ENCODE peak calls at places on chromosomes 11 and 22, in six cellular contexts. X, V, J, F, A and O are unnamed samples.

GRCh38 chr11:59283311-59283710 is 70.6 kb upstream of the MPEG1 start:
- DNase-seq in A (no peak), V (no peak), F (no peak), X (peak), J (no peak), O (no peak)

GRCh38 chr11:57680552-57680874 is 12.6 kb downstream of the ZDHHC5 start:
- DNase-seq in F (no peak), A (no peak), X (no peak), V (peak), J (no peak), O (no peak)

GRCh38 chr11:57309106-57310059 is 15.4 kb downstream of the TNKS1BP1 start:
- DNase-seq in V (no peak), J (no peak), X (no peak), F (no peak), A (no peak), O (no peak)

GRCh38 chr11:102114032-102114431 is 3.8 kb downstream of the YAP1 start:
- DNase-seq in A (no peak), V (no peak), J (no peak), X (no peak), F (no peak), O (no peak)

GRCh38 chr11:16924826-16925494 is 89.3 kb downstream of the PLEKHA7 start:
- DNase-seq in X (no peak), A (no peak), V (peak), F (no peak), J (peak), O (no peak)

GRCh38 chr11:117828641-117829368 is 4.3 kb upstream of the FXYD2 start:
- DNase-seq in A (peak), V (peak), F (peak), X (no peak), J (no peak), O (peak)

GRCh38 chr11:130652671-130653335 is 204.4 kb downstream of the ADAMTS15 start:
- DNase-seq in V (peak), J (no peak), X (no peak), F (no peak), A (no peak), O (no peak)

GRCh38 chr11:70073881-70074371 is 4.2 kb upstream of the ANO1 start:
- DNase-seq in X (no peak), A (no peak), J (no peak), V (no peak), F (no peak), O (no peak)

GRCh38 chr11:44534215-44534711 is 31.2 kb upstream of the CD82 start:
- DNase-seq in X (no peak), J (no peak), A (no peak), F (no peak), V (no peak), O (no peak)

GRCh38 chr22:22342697-22343602 is 98.4 kb downstream of the VPREB1 start:
- DNase-seq in A (peak), F (peak), V (peak), J (peak), X (peak), O (peak)

GRCh38 chr22:28951969-28952521 is 68.7 kb downstream of the ZNRF3 start:
- DNase-seq in X (no peak), F (no peak), V (peak), J (no peak), A (no peak), O (no peak)

GRCh38 chr22:36086629-36087254 is 58.1 kb upstream of the RBFOX2 start:
- DNase-seq in F (no peak), V (no peak), A (no peak), J (no peak), X (no peak), O (no peak)